ENCODE peak calls at places on chromosome 9, in four cellular contexts. L is GM12878, S is HepG2, K is K562. M is an unnamed sample.

GRCh38 chr9:76634356-76635054 is 129.7 kb upstream of the PCA3 start:
- DNase-seq in K (no peak), L (no peak), S (peak), M (no peak)

GRCh38 chr9:95771556-95772280 is 103.8 kb upstream of the ERCC6L2 start:
- DNase-seq in K (no peak), S (peak), L (no peak), M (no peak)

GRCh38 chr9:68869020-68869419 is 144.9 kb downstream of the PRKACG start:
- DNase-seq in L (no peak), S (no peak), K (no peak), M (peak)

GRCh38 chr9:135310134-135310533 is 169.4 kb upstream of the PPP1R26 start:
- DNase-seq in L (no peak), K (no peak), S (no peak), M (no peak)

GRCh38 chr9:18274693-18275092 is 199.3 kb upstream of the ADAMTSL1 start:
- DNase-seq in L (no peak), K (no peak), S (no peak), M (no peak)

GRCh38 chr9:5670079-5670478 is 41.2 kb downstream of the RIC1 start:
- DNase-seq in K (no peak), S (no peak), L (no peak), M (no peak)

GRCh38 chr9:9791621-9792020 is 821.2 kb downstream of the PTPRD start:
- DNase-seq in S (no peak), K (no peak), L (no peak), M (no peak)

GRCh38 chr9:22893196-22893843 is 446.7 kb downstream of the DMRTA1 start:
- DNase-seq in S (no peak), L (no peak), K (no peak), M (no peak)

GRCh38 chr9:133514475-133515239 is 10.1 kb downstream of the MYMK start:
- DNase-seq in S (no peak), L (no peak), K (no peak), M (no peak)

GRCh38 chr9:21841133-21841532 is 38.7 kb downstream of the MTAP start:
- DNase-seq in L (no peak), K (no peak), S (no peak), M (no peak)

GRCh38 chr9:91056917-91057316 is 255.3 kb downstream of the SYK start:
- DNase-seq in K (no peak), S (no peak), L (no peak), M (no peak)

GRCh38 chr9:113155911-113156559 is 5.2 kb downstream of the SLC31A2 start:
- DNase-seq in K (no peak), S (no peak), L (no peak), M (no peak)

GRCh38 chr9:126907058-126907457 is 7.5 kb upstream of the RALGPS1 start:
- DNase-seq in K (no peak), L (no peak), S (no peak), M (no peak)

GRCh38 chr9:95857122-95857521 is 18.4 kb upstream of the ERCC6L2 start:
- DNase-seq in L (no peak), S (peak), K (no peak), M (no peak)

GRCh38 chr9:125561497-125562148 is 145.4 kb downstream of the MAPKAP1 start:
- DNase-seq in S (no peak), K (no peak), L (peak), M (no peak)

GRCh38 chr9:33166263-33167083 is 663 bp downstream of the B4GALT1 start:
- DNase-seq in L (no peak), S (no peak), K (peak), M (no peak)

GRCh38 chr9:76756273-76756650 is 8.0 kb upstream of the PCA3 start:
- DNase-seq in K (no peak), S (peak), L (no peak), M (peak)

GRCh38 chr9:123568691-123569342 is 212.8 kb downstream of the CRB2 start:
- DNase-seq in K (no peak), L (no peak), S (no peak), M (no peak)

GRCh38 chr9:101628173-101628572 is 33.4 kb upstream of the PPP3R2 start:
- DNase-seq in K (no peak), L (no peak), S (no peak), M (no peak)

GRCh38 chr9:133428579-133429215 is 6.5 kb downstream of the ADAMTS13 start:
- DNase-seq in S (peak), L (no peak), K (peak), M (peak)

GRCh38 chr9:106892632-106893031 is 29.7 kb downstream of the ZNF462 start:
- DNase-seq in L (no peak), S (peak), K (no peak), M (peak)

GRCh38 chr9:33381231-33381791 is 21.1 kb downstream of the AQP7 start:
- DNase-seq in S (peak), K (peak), L (no peak), M (peak)

GRCh38 chr9:113178087-113178486 is 27.3 kb downstream of the SLC31A2 start:
- DNase-seq in L (no peak), S (no peak), K (no peak), M (no peak)

GRCh38 chr9:81530407-81530810 is 158.9 kb downstream of the TLE1 start:
- DNase-seq in K (no peak), S (no peak), L (no peak), M (no peak)

GRCh38 chr9:19184144-19184917 is 46.2 kb upstream of the DENND4C start:
- DNase-seq in L (peak), K (peak), S (peak), M (no peak)

GRCh38 chr9:34139477-34140146 is 13.1 kb upstream of the DCAF12 start:
- DNase-seq in L (no peak), K (peak), S (peak), M (no peak)

GRCh38 chr9:96022445-96023031 is 147.0 kb downstream of the ERCC6L2 start:
- DNase-seq in S (no peak), K (peak), L (no peak), M (peak)

GRCh38 chr9:129258823-129259301 is 80.8 kb upstream of the IER5L start:
- DNase-seq in L (no peak), K (no peak), S (no peak), M (no peak)

GRCh38 chr9:114493521-114494184 is 11.6 kb downstream of the WHRN start:
- DNase-seq in L (no peak), K (no peak), S (no peak), M (no peak)

GRCh38 chr9:70044450-70045307 is 1.0 kb downstream of the MAMDC2 start:
- DNase-seq in S (no peak), L (no peak), K (peak), M (peak)

DNA sequence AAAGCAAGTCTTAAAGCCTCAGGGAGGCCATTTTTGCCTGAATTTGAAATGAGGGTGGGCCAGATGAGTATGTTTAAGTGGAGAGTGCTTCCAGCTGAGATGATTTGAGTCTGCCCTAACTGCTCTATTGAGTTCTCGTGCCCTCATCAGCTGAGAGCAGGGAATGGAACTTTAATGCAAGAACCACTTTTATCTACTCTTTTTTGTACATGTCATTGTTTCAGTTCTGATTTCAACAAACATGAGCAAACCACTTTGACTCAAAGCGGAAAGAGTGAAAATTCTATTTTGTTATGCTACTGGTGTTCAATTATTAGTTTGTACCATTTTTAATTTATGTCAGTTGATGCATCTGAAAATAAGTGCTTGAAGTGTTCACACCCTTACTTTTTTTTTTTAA is 35.8 kb downstream of the DCAF10 start:
- DNase-seq in S (no peak), L (peak), K (no peak), M (no peak)
- TF ChIP-seq TCF7 in S (no peak), L (peak), K (no peak), M (no peak)

DNA sequence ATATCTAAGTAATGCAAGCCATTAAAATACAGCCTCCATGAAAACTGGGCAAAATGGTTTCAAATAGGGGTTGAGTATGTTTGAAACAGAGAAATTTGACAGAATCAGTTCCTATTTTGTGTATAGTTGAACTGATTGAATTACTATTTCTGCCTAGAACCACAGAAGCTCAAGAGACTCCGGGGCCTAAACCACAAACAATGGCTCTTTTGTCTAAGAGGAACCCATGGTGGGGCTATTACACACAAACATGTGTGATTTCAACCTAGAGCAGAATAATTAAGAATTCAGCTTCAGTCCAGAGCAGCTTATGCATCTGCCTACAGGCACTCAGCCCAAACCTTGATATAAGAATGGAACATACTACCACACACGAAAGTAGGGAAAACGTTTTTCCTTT is 171.2 kb upstream of the MPDZ start:
- DNase-seq in K (no peak), L (peak), S (no peak), M (no peak)
- TF ChIP-seq TCF7 in K (no peak), L (no peak), S (no peak), M (no peak)

GRCh38 chr9:130445268-130445983 is 665 bp downstream of the ASS1 start:
- DNase-seq in S (peak), K (no peak), L (no peak), M (no peak)

GRCh38 chr9:130446111-130446861 is 1.5 kb downstream of the ASS1 start:
- DNase-seq in S (peak), L (no peak), K (peak), M (peak)

GRCh38 chr9:130443456-130443801 is 1.3 kb upstream of the ASS1 start:
- DNase-seq in K (no peak), S (no peak), L (no peak), M (no peak)

GRCh38 chr9:130443840-130444492 is 795 bp upstream of the ASS1 start:
- DNase-seq in L (no peak), K (no peak), S (no peak), M (no peak)

DNA sequence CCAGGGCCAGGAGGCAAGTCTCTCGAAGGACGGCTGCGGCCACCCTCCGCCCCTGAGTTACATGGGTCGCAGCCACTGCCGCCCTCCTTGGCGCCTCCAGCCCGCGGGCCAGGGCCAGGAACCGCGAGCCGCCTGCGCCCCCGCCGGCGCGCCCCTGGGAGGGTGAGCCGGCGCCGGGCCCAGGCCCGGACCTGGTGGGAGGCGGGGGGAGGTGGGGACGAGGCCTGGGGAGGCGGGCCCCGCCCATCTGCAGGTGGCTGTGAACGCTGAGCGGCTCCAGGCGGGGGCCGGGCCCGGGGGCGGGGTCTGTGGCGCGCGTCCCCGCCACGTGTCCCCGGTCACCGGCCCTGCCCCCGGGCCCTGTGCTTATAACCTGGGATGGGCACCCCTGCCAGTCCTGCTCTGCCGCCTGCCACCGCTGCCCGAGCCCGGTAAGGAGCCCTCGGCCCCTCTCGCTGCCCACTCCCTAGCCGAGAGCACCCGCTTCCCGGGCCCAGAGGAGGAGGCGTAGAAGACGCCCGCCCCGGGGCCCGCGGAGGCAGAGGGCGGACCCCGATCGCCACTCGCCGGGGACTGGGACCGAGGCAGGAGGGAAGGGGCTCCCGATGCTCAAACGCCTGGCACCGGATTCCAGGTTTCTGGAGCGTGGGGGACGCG is at the start of gene ASS1:
- DNase-seq in K (peak), L (no peak), S (peak), M (peak)
- TF ChIP-seq TCF7 in K (no peak), L (no peak), S (no peak), M (no peak)

DNA sequence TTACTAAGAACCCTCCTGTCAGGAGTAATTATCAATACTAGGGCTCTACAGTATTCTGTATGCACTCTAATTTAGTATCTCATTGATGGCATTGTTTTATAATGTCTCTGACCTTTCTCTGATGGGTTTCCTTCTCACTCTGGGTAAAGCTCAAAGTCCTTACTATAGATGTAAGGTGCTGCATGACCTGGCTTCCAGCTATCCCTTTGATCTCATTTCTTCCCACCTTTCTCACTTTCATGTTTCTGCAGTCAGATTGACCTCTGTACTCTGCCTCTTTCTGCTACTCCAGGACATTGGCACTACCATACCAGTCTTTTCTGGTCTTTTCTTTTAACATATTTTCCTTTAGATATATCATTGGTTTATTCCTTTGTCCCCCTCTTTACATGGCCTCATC is 2332.8 kb upstream of the C9orf72 start:
- DNase-seq in S (peak), L (no peak), K (no peak), M (no peak)
- TF ChIP-seq TCF7 in S (peak), L (no peak), K (no peak), M (no peak)

GRCh38 chr9:84778537-84778936 is 109.0 kb downstream of the NTRK2 start:
- DNase-seq in S (no peak), K (no peak), L (no peak), M (no peak)
- TF ChIP-seq TCF7 in S (no peak), K (no peak), L (no peak), M (no peak)

DNA sequence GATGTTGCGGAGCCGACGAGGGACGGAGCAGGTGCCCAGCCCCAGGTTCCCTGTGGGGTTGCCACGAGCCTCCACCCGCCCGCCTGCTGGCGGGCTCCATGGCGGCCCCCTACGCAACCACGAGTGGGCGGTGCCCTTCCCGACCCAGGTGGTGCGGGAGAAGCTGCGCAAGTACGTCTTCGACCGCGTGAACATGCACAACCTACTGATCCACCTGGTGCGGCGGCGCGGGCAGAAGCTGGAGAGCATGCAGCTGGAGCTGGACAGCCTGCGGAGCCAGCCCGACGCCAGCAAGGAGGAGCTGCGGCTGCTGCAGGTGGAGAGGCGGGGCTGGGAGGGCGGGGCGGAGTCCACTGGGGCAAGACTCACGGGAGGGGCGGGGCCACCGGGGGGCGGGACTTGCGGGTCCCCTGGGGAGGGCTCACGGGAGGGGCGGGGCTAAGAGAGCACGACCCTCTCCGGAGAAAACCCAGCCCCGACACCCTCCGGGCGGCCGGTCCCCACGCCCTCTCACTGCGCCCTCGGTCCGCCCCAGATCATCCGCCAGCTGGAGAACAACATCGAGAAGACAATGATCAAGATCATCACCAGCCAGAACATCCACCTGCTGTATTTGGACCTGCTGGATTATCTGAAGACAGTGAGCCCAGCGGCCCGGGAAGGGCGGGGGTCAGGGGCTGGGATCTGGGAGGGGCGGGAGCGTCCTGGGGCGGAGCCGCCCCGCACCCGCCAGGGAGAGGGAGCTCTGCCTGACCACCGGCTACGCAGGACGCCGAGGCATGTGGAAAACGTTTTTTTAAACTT is 3.9 kb downstream of the CCDC183 start:
- DNase-seq in L (no peak), S (peak), K (peak), M (peak)
- TF ChIP-seq TCF7 in L (no peak), S (no peak), K (no peak), M (no peak)

GRCh38 chr9:87375397-87376073 is 122.1 kb upstream of the DAPK1 start:
- DNase-seq in S (peak), L (no peak), K (no peak), M (no peak)
- TF ChIP-seq TCF7 in S (no peak), L (no peak), K (no peak), M (no peak)

GRCh38 chr9:35852876-35853865 is 17.0 kb downstream of the OR13J1 start:
- DNase-seq in S (no peak), K (no peak), L (no peak), M (no peak)
- TF ChIP-seq TCF7 in S (no peak), K (no peak), L (no peak), M (no peak)

M was measured in WTC11.